ENCODE peak calls at places on chromosomes 4 and X, in five cellular contexts. R is AG04450; F is cardiac fibroblast; V is midbrain; B is activated CD4-positive, alpha-beta T cell treated with anti-CD3 and anti-CD28 coated beads, Interleukin-2, amount 50 U/mL, for 48 hours. C is an unnamed sample.

GRCh38 chr4:39820186-39820585 is 122.2 kb downstream of the UBE2K start:
- DNase-seq in V (no peak), R (no peak), B (no peak), F (no peak), C (no peak)

GRCh38 chr4:13182136-13182535 is 302.0 kb downstream of the RAB28 start:
- DNase-seq in F (no peak), B (no peak), R (no peak), V (no peak), C (no peak)

GRCh38 chr4:53809816-53810215 is 218.5 kb upstream of the LNX1 start:
- DNase-seq in R (no peak), F (no peak), V (no peak), B (no peak), C (no peak)

GRCh38 chrX:134251241-134251640 is 14.3 kb downstream of the CCDC160 start:
- DNase-seq in B (no peak), R (no peak), F (no peak), V (no peak), C (no peak)

GRCh38 chr4:165905405-165906027 is 32.5 kb downstream of the TLL1 start:
- DNase-seq in B (no peak), R (no peak), V (no peak), F (peak; percentile 29), C (no peak)

GRCh38 chrX:52424658-52425057 is 55.8 kb downstream of the XAGE2 start:
- DNase-seq in F (peak; percentile 0), V (no peak), B (no peak), R (no peak), C (no peak)

GRCh38 chrX:70434914-70435586 is 9.6 kb upstream of the DLG3 start:
- DNase-seq in B (no peak), R (no peak), F (peak; percentile 51), V (no peak), C (no peak)

GRCh38 chrX:41689711-41690110 is 938 bp downstream of the GPR34 start:
- DNase-seq in B (no peak), F (no peak), R (no peak), V (no peak), C (no peak)

GRCh38 chr4:74547042-74547441 is 102.1 kb downstream of the AREG start:
- DNase-seq in V (no peak), R (no peak), F (no peak), B (no peak), C (no peak)

GRCh38 chr4:174631901-174632758 is 109.8 kb upstream of the HPGD start:
- DNase-seq in R (peak; percentile 2), V (peak; percentile 55), B (no peak), F (peak; percentile 70), C (no peak)

GRCh38 chr4:16233569-16234177 is 7.4 kb upstream of the TAPT1 start:
- DNase-seq in V (no peak), F (no peak), R (no peak), B (no peak), C (no peak)

GRCh38 chr4:1048781-1049590 is 37.6 kb downstream of the FGFRL1 start:
- DNase-seq in F (no peak), V (no peak), B (peak; percentile 32), R (no peak), C (no peak)

GRCh38 chr4:83536649-83537352 is 893 bp downstream of the GPAT3 start:
- DNase-seq in R (no peak), F (no peak), B (no peak), V (no peak), C (no peak)

GRCh38 chr4:92307886-92308285 is 4.1 kb downstream of the GRID2 start:
- DNase-seq in B (no peak), F (no peak), V (peak; percentile 33), R (no peak), C (no peak)

GRCh38 chr4:112196446-112196845 is 35.1 kb upstream of the AP1AR start:
- DNase-seq in V (no peak), R (no peak), B (no peak), F (no peak), C (no peak)

GRCh38 chr4:189974056-189974455 is 33.4 kb downstream of the FRG1 start:
- DNase-seq in B (no peak), R (no peak), V (no peak), F (no peak), C (no peak)

GRCh38 chr4:30380404-30380998 is 339.7 kb upstream of the PCDH7 start:
- DNase-seq in F (peak; percentile 84), V (peak; percentile 1), B (peak; percentile 7), R (peak; percentile 32), C (peak; percentile 5)

GRCh38 chr4:5707366-5708133 is 809 bp downstream of the EVC2 start:
- DNase-seq in F (no peak), R (no peak), V (no peak), B (no peak), C (no peak)

GRCh38 chrX:110414273-110414672 is 55.6 kb downstream of the RTL9 start:
- DNase-seq in V (no peak), B (no peak), F (no peak), R (no peak), C (no peak)

GRCh38 chr4:5473125-5473524 is 235.2 kb downstream of the EVC2 start:
- DNase-seq in F (no peak), V (no peak), B (no peak), R (no peak), C (no peak)

GRCh38 chrX:110836982-110837381 is 41.4 kb upstream of the CHRDL1 start:
- DNase-seq in V (no peak), B (no peak), R (no peak), F (no peak), C (no peak)

C was measured in brain pericyte.